ENCODE peak calls at places on chromosomes 12 and 14, in nine cellular contexts. D is foreskin fibroblast, T is mammary epithelial cell, L is lower leg skin, O is brain microvascular endothelial cell, G is cardiac fibroblast, K is psoas muscle, F is GM13976, N is neural progenitor cell. Z is an unnamed sample.

GRCh38 chr12:76422878-76423438 is 74.7 kb upstream of the BBS10 start:
- DNase-seq in D (peak; percentile 51), T (peak; percentile 73), L (no peak), O (no peak), G (peak; percentile 27), K (no peak), F (no peak), N (no peak), Z (no peak)

GRCh38 chr12:69684472-69684871 is 14.6 kb downstream of the BEST3 start:
- DNase-seq in D (no peak), T (no peak), L (no peak), O (no peak), G (no peak), K (no peak), F (no peak), N (no peak), Z (no peak)

GRCh38 chr14:74804219-74804825 is 41.2 kb downstream of the YLPM1 start:
- DNase-seq in D (peak; percentile 76), T (peak; percentile 33), L (no peak), O (peak; percentile 40), G (peak; percentile 81), K (no peak), F (peak; percentile 40), N (peak; percentile 11), Z (no peak)

GRCh38 chr12:75998292-75999063 is 33.1 kb downstream of the PHLDA1 start:
- DNase-seq in D (peak; percentile 37), T (no peak), L (no peak), O (no peak), G (peak; percentile 38), K (no peak), F (no peak), N (no peak), Z (no peak)

GRCh38 chr14:100193417-100194357 is 34.2 kb upstream of the DEGS2 start:
- DNase-seq in D (no peak), T (peak; percentile 9), L (no peak), O (no peak), G (no peak), K (no peak), F (peak; percentile 59), N (peak; percentile 27), Z (no peak)

GRCh38 chr14:56094063-56094462 is 24.1 kb upstream of the PELI2 start:
- DNase-seq in D (no peak), T (no peak), L (no peak), O (no peak), G (no peak), K (no peak), F (no peak), N (no peak), Z (no peak)

GRCh38 chr12:115963030-115963480 is 314.4 kb downstream of the MED13L start:
- DNase-seq in D (peak; percentile 76), T (peak; percentile 17), L (no peak), O (peak; percentile 77), G (peak; percentile 70), K (no peak), F (no peak), N (no peak), Z (no peak)

GRCh38 chr12:112537710-112538396 is 119.1 kb downstream of the PTPN11 start:
- DNase-seq in D (peak; percentile 27), T (peak; percentile 8), L (no peak), O (peak; percentile 3), G (peak; percentile 12), K (no peak), F (no peak), N (peak; percentile 29), Z (no peak)

GRCh38 chr12:46492471-46493351 is 120.1 kb upstream of the SLC38A2 start:
- DNase-seq in D (peak; percentile 95), T (peak; percentile 85), L (no peak), O (peak; percentile 87), G (peak; percentile 98), K (no peak), F (no peak), N (no peak), Z (no peak)

DNA sequence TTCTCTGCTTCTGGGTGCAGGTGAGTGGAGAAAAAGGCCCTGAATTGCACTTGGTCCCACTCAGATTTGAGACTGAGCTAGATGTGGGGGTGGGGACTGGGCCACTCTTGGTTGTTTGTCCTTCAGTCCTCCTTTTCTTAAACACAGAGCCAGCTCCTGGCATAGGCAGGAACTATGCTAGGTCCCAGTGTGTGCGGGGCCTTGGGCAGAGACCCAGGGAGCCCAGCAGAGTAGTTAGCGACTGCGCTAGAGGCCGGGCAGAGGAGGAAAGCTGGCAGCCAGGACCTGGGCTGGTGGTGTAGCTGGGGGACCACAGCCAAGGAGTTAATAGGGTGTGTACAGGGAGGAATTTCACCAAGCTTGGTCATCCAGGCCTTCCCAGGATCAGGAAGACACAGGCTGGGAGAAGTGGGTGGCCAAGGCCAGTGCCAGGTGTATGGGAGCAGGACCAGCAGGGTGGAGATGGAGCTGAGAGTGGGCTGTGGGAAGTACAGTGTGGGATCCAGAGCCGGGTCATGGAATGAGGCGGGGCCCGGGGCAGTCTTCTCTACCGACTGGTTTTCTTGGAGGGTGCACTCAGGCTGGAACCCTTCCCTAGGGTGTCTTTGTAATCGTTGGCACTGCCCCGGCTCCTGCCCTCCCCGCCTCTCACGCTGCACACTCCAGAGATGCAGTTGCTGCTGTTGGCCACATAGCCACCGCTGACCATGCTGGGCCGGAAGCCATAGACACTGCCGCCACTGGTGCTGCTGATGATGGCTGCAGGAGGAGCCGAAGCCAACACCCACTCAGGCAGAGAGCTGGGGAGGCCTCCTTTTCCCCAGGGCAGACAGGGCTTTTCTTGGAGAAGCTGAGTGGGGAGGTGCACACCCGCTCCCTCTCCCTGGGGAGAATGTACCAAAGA is 8.7 kb downstream of the KRT71 start:
- DNase-seq in D (peak; percentile 9), T (no peak), L (no peak), O (no peak), G (peak; percentile 5), K (no peak), F (no peak), N (peak; percentile 18), Z (no peak)
- TF ChIP-seq CTCF in D (no peak), T (peak; percentile 20), L (no peak), O (no peak), G (peak; percentile 15), K (no peak), F (no peak), N (no peak), Z (no peak)

DNA sequence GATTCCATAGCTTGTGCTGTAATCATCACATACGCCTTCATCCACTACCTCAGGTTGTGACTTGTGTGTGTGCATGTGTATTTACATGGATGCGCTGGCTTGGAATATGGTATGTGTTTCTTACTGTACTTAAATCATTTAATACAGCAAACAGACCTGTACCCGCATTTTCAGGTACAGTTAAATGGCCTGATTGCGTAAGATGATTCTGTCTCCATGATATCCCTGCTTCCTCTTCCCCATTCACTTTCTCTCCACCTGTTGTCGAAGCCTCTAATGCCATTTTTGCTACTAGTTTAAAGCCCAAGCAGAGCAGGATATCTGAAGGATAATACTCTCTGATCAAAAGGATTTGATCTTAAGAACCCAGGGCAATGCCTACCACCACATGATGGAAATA is 78.5 kb downstream of the HELB start:
- DNase-seq in D (no peak), T (no peak), L (no peak), O (no peak), G (no peak), K (no peak), F (no peak), N (no peak), Z (no peak)
- TF ChIP-seq CTCF in D (no peak), T (no peak), L (no peak), O (no peak), G (no peak), K (no peak), F (no peak), N (no peak), Z (no peak)

DNA sequence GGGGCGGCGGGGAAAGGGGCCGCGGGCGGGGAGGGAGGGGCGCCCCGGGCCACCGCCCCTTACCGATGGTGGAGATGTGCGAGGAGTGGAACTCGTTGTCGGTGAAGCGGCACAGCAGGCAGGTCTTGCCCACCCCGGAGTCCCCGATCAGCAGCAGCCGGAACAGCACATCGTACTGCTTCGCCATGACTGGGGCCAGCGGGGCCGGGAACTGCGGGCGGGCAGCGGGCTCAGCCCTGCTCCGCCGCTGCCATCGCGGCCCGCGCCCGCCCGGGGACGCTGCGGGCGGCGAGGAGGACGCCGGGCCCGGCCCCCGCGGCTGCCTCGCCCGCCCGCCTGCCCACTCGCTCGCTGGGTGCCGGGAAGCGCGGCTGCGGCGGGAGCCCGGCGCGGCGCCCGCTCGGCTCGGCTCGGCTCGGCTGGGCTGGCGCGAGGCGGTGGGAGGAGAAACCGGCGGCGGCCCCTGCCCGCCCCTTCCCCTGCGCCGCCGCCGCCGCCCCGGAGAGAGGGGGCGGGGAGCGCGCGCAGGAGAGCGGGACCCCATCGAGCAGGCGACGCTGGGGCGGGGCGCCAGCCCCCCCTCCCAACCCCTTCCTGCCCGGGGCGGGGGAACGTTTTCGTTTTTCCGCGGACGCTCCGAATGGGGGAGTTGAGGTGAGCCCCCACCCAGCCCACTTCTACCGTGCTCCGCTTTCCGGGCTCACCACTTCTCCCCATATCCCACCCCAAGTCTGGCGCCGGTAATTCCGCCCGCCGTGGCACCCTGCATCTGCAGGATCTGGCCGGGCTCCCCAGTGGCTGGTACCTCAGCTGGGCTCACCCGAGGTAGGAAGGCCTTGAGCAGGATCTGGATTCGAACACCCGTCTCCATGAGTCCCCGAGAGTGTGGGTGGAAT is at the start of gene RAB15:
- DNase-seq in D (peak; percentile 68), T (peak; percentile 20), L (no peak), O (no peak), G (no peak), K (peak; percentile 59), F (peak; percentile 75), N (peak; percentile 72), Z (no peak)
- TF ChIP-seq CTCF in D (no peak), T (no peak), L (no peak), O (no peak), G (no peak), K (no peak), F (no peak), N (no peak), Z (no peak)

GRCh38 chr12:22544038-22544979 is at the start of gene C2CD5:
- DNase-seq in D (peak; percentile 99), T (peak; percentile 96), L (peak; percentile 99), O (peak; percentile 98), G (peak; percentile 98), K (peak; percentile 99), F (peak; percentile 91), N (peak; percentile 98), Z (peak; percentile 79)
- TF ChIP-seq CTCF in D (peak; percentile 35), T (peak; percentile 25), L (peak; percentile 34), O (peak; percentile 67), G (peak; percentile 56), K (peak; percentile 26), F (peak; percentile 52), N (peak; percentile 26), Z (no peak)

GRCh38 chr14:93984987-93985410 is 8.6 kb upstream of the ASB2 start:
- DNase-seq in D (peak; percentile 52), T (peak; percentile 54), L (no peak), O (peak; percentile 89), G (peak; percentile 66), K (peak; percentile 88), F (no peak), N (peak; percentile 65), Z (no peak)
- TF ChIP-seq CTCF in D (peak; percentile 47), T (peak; percentile 22), L (no peak), O (peak; percentile 69), G (peak; percentile 51), K (peak; percentile 53), F (no peak), N (peak; percentile 64), Z (no peak)

Z was measured in omental fat pad.